ENCODE peak calls at places on chromosome 2, in seven cellular contexts. E, X, Y, B, R, O and J are unnamed samples. For H3K36me3, the result is how much of the 10 kb centered on the place peaks cover.

GRCh38 chr2:179107737-179108136 is 57.8 kb upstream of the CCDC141 start:
- DNase-seq in E (peak), X (no peak), Y (no peak), B (no peak), R (no peak), O (no peak), J (no peak)

GRCh38 chr2:157311706-157312105 is 13.9 kb downstream of the ERMN start:
- DNase-seq in E (no peak), X (no peak), Y (no peak), B (no peak), R (no peak), O (no peak), J (no peak)

GRCh38 chr2:77746780-77747179 is 224.6 kb upstream of the LRRTM4 start:
- DNase-seq in E (no peak), X (no peak), Y (no peak), B (no peak), R (no peak), O (no peak), J (no peak)

GRCh38 chr2:46540496-46541342 is 61.4 kb downstream of the TMEM247 start:
- DNase-seq in E (peak), X (no peak), Y (no peak), B (peak), R (no peak), O (no peak), J (no peak)

GRCh38 chr2:58240595-58240937 is 559 bp downstream of the FANCL start:
- DNase-seq in E (no peak), X (no peak), Y (no peak), B (no peak), R (peak), O (no peak), J (no peak)

GRCh38 chr2:162000466-162000865 is 73.5 kb downstream of the DPP4 start:
- DNase-seq in E (no peak), X (no peak), Y (no peak), B (no peak), R (no peak), O (no peak), J (no peak)

GRCh38 chr2:53242090-53242489 is 525.5 kb upstream of the CHAC2 start:
- DNase-seq in E (no peak), X (no peak), Y (no peak), B (no peak), R (no peak), O (no peak), J (no peak)

GRCh38 chr2:148201075-148202004 is 180.4 kb downstream of the MBD5 start:
- DNase-seq in E (peak), X (peak), Y (peak), B (peak), R (peak), O (peak), J (peak)

GRCh38 chr2:222050981-222051380 is 247.8 kb downstream of the PAX3 start:
- DNase-seq in E (no peak), X (no peak), Y (no peak), B (no peak), R (no peak), O (no peak), J (no peak)

GRCh38 chr2:17878222-17879136 is at the start of gene KCNS3:
- DNase-seq in E (peak), X (peak), Y (peak), B (peak), R (no peak), O (peak), J (peak)

GRCh38 chr2:33134086-33134763 is 187.5 kb downstream of the LTBP1 start:
- DNase-seq in E (peak), X (peak), Y (peak), B (no peak), R (peak), O (peak), J (no peak)

GRCh38 chr2:182280128-182280527 is 146.7 kb downstream of the PDE1A start:
- DNase-seq in E (peak), X (no peak), Y (no peak), B (no peak), R (no peak), O (no peak), J (no peak)

GRCh38 chr2:144183744-144184143 is 336.2 kb downstream of the ZEB2 start:
- DNase-seq in E (peak), X (no peak), Y (no peak), B (peak), R (no peak), O (no peak), J (peak)

GRCh38 chr2:213151437-213152064 is at the start of gene IKZF2:
- DNase-seq in E (peak), X (peak), Y (peak), B (peak), R (peak), O (peak), J (peak)

GRCh38 chr2:10688921-10689807 is 611 bp downstream of the NOL10 start:
- DNase-seq in E (no peak), X (peak), Y (no peak), B (no peak), R (no peak), O (peak), J (peak)

GRCh38 chr2:174383796-174384195 is 11.7 kb upstream of the SCRN3 start:
- DNase-seq in E (no peak), X (no peak), Y (no peak), B (no peak), R (no peak), O (no peak), J (no peak)

GRCh38 chr2:101360229-101360628 is 27.1 kb downstream of the CREG2 start:
- DNase-seq in E (peak), X (no peak), Y (no peak), B (no peak), R (peak), O (no peak), J (no peak)

GRCh38 chr2:176813526-176814179 is 398.9 kb upstream of the HNRNPA3 start:
- DNase-seq in E (no peak), X (no peak), Y (no peak), B (peak), R (no peak), O (peak), J (peak)

GRCh38 chr2:240430595-240430994 is 4.9 kb upstream of the GPC1 start:
- DNase-seq in E (no peak), X (no peak), Y (no peak), B (no peak), R (no peak), O (no peak), J (no peak)

GRCh38 chr2:232328516-232329460 is 49.8 kb upstream of the ALPP start:
- DNase-seq in E (no peak), X (no peak), Y (no peak), B (no peak), R (no peak), O (no peak), J (no peak)

GRCh38 chr2:101766871-101767739 is 69.6 kb downstream of the MAP4K4 start:
- DNase-seq in E (peak), X (no peak), Y (peak), B (peak), R (no peak), O (peak), J (peak)

GRCh38 chr2:104408266-104408665 is 445.6 kb upstream of the POU3F3 start:
- DNase-seq in E (no peak), X (no peak), Y (peak), B (peak), R (no peak), O (peak), J (no peak)

GRCh38 chr2:46471-47345 is at the start of gene FAM110C:
- DNase-seq in E (no peak), X (no peak), Y (peak), B (peak), R (no peak), O (peak), J (no peak)

GRCh38 chr2:29580223-29580622 is 341.2 kb downstream of the ALK start:
- DNase-seq in E (no peak), X (no peak), Y (no peak), B (no peak), R (no peak), O (no peak), J (no peak)

GRCh38 chr2:125535089-125535488 is 1120.9 kb upstream of the GYPC start:
- DNase-seq in E (no peak), X (no peak), Y (no peak), B (no peak), R (no peak), O (no peak), J (no peak)

GRCh38 chr2:146666336-146666735 is 1178.5 kb upstream of the ACVR2A start:
- DNase-seq in E (peak), X (no peak), Y (no peak), B (no peak), R (no peak), O (no peak), J (no peak)

GRCh38 chr2:73232471-73233153 is 427 bp downstream of the PRADC1 start:
- DNase-seq in E (no peak), X (peak), Y (no peak), B (no peak), R (no peak), O (no peak), J (peak)

GRCh38 chr2:108934583-108935230 is 54.3 kb downstream of the EDAR start:
- DNase-seq in E (no peak), X (no peak), Y (no peak), B (no peak), R (no peak), O (no peak), J (no peak)

GRCh38 chr2:134601266-134601665 is 117.5 kb downstream of the TMEM163 start:
- DNase-seq in E (no peak), X (no peak), Y (no peak), B (no peak), R (no peak), O (no peak), J (no peak)

GRCh38 chr2:1698188-1698945 is 45.9 kb downstream of the PXDN start:
- DNase-seq in E (no peak), X (no peak), Y (no peak), B (no peak), R (no peak), O (no peak), J (no peak)

GRCh38 chr2:33395660-33396249 is 80.7 kb upstream of the RASGRP3 start:
- DNase-seq in E (peak), X (peak), Y (peak), B (peak), R (peak), O (peak), J (peak)

GRCh38 chr2:70325875-70326274 is 24.0 kb upstream of the FAM136A start:
- DNase-seq in E (no peak), X (no peak), Y (no peak), B (no peak), R (no peak), O (no peak), J (no peak)

GRCh38 chr2:70331012-70331411 is 29.1 kb upstream of the FAM136A start:
- DNase-seq in E (no peak), X (no peak), Y (no peak), B (no peak), R (no peak), O (no peak), J (no peak)

DNA sequence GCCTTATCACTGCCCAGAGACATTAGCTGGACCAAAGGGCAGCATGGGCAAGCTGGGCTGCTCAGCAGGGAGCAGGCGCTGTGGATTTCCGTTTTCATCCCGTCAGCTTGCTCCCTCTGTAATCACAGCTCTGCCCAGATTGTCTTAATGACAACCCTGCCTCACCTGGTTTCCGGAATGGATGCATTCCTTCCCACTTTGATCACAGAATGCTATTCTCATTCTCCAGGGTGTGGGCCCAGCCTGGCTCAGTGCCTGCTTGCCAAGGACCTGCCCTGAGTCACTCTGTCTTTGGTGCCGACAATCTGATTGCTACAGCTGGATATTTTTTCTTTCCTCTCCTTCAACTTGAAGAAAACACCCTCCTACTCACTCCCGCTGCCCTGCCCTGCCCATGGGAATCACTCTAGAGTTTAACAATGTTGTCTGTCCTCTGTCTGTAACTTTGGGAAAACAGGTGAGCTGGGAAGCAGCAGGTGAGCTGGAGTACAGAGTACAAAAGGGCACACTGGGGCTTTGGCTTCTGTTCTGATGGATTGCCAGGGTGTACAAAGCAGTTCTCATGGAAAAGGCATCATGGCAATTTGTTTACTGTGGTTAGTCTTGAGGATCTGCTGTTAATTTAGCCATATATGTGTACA is 27.2 kb upstream of the FAM136A start:
- DNase-seq in E (no peak), X (no peak), Y (no peak), B (peak), R (peak), O (peak), J (no peak)
- H3K27ac ChIP-seq in E (no peak), X (no peak), Y (no peak), B (no peak), R (peak), O (no peak), J (no peak)

GRCh38 chr2:12006841-12007240 is 260.4 kb downstream of the LPIN1 start:
- DNase-seq in E (peak), X (no peak), Y (peak), B (peak), R (no peak), O (peak), J (no peak)
- H3K4me2 ChIP-seq in E (no peak), X (no peak), Y (peak), B (no peak), R (no peak), O (no peak), J (no peak)

DNA sequence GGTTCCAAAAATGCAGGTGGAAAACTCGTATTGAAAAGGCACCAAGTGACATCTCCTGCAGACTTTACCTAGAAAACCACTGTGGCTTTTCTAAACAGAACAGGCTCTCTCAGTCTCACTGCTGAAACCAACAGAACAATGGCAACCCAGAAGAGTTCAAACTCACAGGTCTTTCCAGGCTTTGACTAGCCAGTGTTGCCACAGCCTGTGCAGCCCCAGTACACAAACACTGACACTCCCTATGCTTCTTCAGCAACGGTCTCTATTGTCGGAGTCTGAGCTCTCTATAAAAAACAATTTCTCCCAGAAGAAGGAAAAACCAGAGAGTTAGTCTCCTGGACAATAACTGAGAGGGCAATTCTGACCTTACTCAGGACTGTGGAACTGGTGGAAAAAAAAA is 87.8 kb upstream of the RNU4ATAC start:
- DNase-seq in E (no peak), X (no peak), Y (no peak), B (no peak), R (no peak), O (no peak), J (no peak)
- H3K36me3 ChIP-seq in E (under half), X (half or more), Y (under half), B (under half), R (under half), O (under half), J (under half)

GRCh38 chr2:160397530-160397865 is 96.1 kb downstream of the RBMS1 start:
- DNase-seq in E (peak), X (no peak), Y (peak), B (peak), R (peak), O (peak), J (no peak)
- H3K27ac ChIP-seq in E (peak), X (no peak), Y (no peak), B (no peak), R (no peak), O (peak), J (no peak)

GRCh38 chr2:85216051-85216431 is 82.8 kb downstream of the TCF7L1 start:
- DNase-seq in E (no peak), X (no peak), Y (peak), B (peak), R (no peak), O (peak), J (no peak)
- H3K4me2 ChIP-seq in E (peak), X (no peak), Y (peak), B (no peak), R (no peak), O (peak), J (no peak)

GRCh38 chr2:36550006-36550405 is 48.0 kb downstream of the FEZ2 start:
- DNase-seq in E (no peak), X (no peak), Y (no peak), B (no peak), R (no peak), O (no peak), J (no peak)
- H3K36me3 ChIP-seq in E (under half), X (under half), Y (under half), B (under half), R (under half), O (under half), J (half or more)